ENCODE peak calls at places on chromosomes 5 and 9, in five cellular contexts. One of them, this sample, is unnamed.
A peak's percentile ranks its signal among the peaks of the same experiment; 100 is the strongest.

GRCh38 chr9:128107971-128108783 is 19.4 kb downstream of the PTGES2 start:
- DNase-seq in LHCN-M2: no peak
- DNase-seq in RWPE1: no peak
- DNase-seq in left ventricle myocardium inferior: peak; percentile 1
- DNase-seq in tibial artery: no peak
- DNase-seq in this sample: no peak

GRCh38 chr5:132506094-132506692 is 15.6 kb upstream of the IRF1 start:
- DNase-seq in tibial artery: no peak
- DNase-seq in LHCN-M2: peak; percentile 85
- DNase-seq in left ventricle myocardium inferior: no peak
- DNase-seq in RWPE1: peak; percentile 77
- DNase-seq in this sample: no peak

GRCh38 chr5:144142030-144142825 is 28.2 kb downstream of the YIPF5 start:
- DNase-seq in left ventricle myocardium inferior: no peak
- DNase-seq in tibial artery: no peak
- DNase-seq in LHCN-M2: peak; percentile 58
- DNase-seq in RWPE1: peak; percentile 66
- DNase-seq in this sample: no peak

GRCh38 chr5:7629559-7629958 is 221.4 kb downstream of the CFAP90 start:
- DNase-seq in left ventricle myocardium inferior: no peak
- DNase-seq in RWPE1: no peak
- DNase-seq in LHCN-M2: no peak
- DNase-seq in tibial artery: no peak
- DNase-seq in this sample: no peak

GRCh38 chr5:142360051-142360498 is 35.3 kb upstream of the SPRY4 start:
- DNase-seq in LHCN-M2: no peak
- DNase-seq in left ventricle myocardium inferior: no peak
- DNase-seq in RWPE1: no peak
- DNase-seq in tibial artery: no peak
- DNase-seq in this sample: no peak

GRCh38 chr5:143086851-143087637 is 316.4 kb downstream of the NR3C1 start:
- DNase-seq in left ventricle myocardium inferior: no peak
- DNase-seq in LHCN-M2: peak; percentile 24
- DNase-seq in tibial artery: no peak
- DNase-seq in RWPE1: peak; percentile 85
- DNase-seq in this sample: no peak

GRCh38 chr5:139848508-139849100 is 53.0 kb downstream of the PSD2 start:
- DNase-seq in tibial artery: peak; percentile 69
- DNase-seq in LHCN-M2: no peak
- DNase-seq in left ventricle myocardium inferior: no peak
- DNase-seq in RWPE1: no peak
- DNase-seq in this sample: no peak

GRCh38 chr5:124408738-124409453 is 337.5 kb downstream of the ZNF608 start:
- DNase-seq in tibial artery: no peak
- DNase-seq in LHCN-M2: peak; percentile 17
- DNase-seq in RWPE1: no peak
- DNase-seq in left ventricle myocardium inferior: no peak
- DNase-seq in this sample: no peak

GRCh38 chr5:112929336-112930081 is 7.5 kb upstream of the REEP5 start:
- DNase-seq in LHCN-M2: peak; percentile 19
- DNase-seq in RWPE1: no peak
- DNase-seq in left ventricle myocardium inferior: no peak
- DNase-seq in tibial artery: no peak
- DNase-seq in this sample: no peak

GRCh38 chr5:172736524-172737135 is 34.4 kb downstream of the DUSP1 start:
- DNase-seq in RWPE1: no peak
- DNase-seq in tibial artery: no peak
- DNase-seq in left ventricle myocardium inferior: no peak
- DNase-seq in LHCN-M2: peak; percentile 52
- DNase-seq in this sample: no peak